ENCODE peak calls at places on chromosomes 3 and 15, in six cellular contexts. One of them, this sample, is unnamed.

GRCh38 chr15:89129816-89130134 is 41.5 kb downstream of the ABHD2 start:
- DNase-seq in A549: no peak
- DNase-seq in IMR-90: no peak
- DNase-seq in K562: no peak
- DNase-seq in HepG2: no peak
- DNase-seq in GM12878: no peak
- DNase-seq in this sample: no peak

GRCh38 chr15:91306155-91306554 is 206.1 kb downstream of the SV2B start:
- DNase-seq in A549: no peak
- DNase-seq in IMR-90: no peak
- DNase-seq in K562: no peak
- DNase-seq in HepG2: no peak
- DNase-seq in GM12878: no peak
- DNase-seq in this sample: no peak

GRCh38 chr15:21270474-21270873 is 169.8 kb downstream of the POTEB3 start:
- DNase-seq in A549: no peak
- DNase-seq in IMR-90: no peak
- DNase-seq in K562: no peak
- DNase-seq in HepG2: no peak
- DNase-seq in GM12878: no peak
- DNase-seq in this sample: no peak

GRCh38 chr3:180910823-180911222 is 1.6 kb upstream of the FXR1 start:
- DNase-seq in A549: no peak
- DNase-seq in IMR-90: no peak
- DNase-seq in K562: no peak
- DNase-seq in HepG2: peak; percentile 18
- DNase-seq in GM12878: no peak
- DNase-seq in this sample: no peak

GRCh38 chr3:187021748-187022402 is 91.5 kb downstream of the ST6GAL1 start:
- DNase-seq in A549: no peak
- DNase-seq in IMR-90: no peak
- DNase-seq in K562: no peak
- DNase-seq in HepG2: no peak
- DNase-seq in GM12878: peak; percentile 85
- DNase-seq in this sample: no peak

GRCh38 chr3:109804697-109805096 is 467.4 kb upstream of the DPPA4 start:
- DNase-seq in A549: no peak
- DNase-seq in IMR-90: no peak
- DNase-seq in K562: no peak
- DNase-seq in HepG2: no peak
- DNase-seq in GM12878: no peak
- DNase-seq in this sample: no peak

GRCh38 chr3:188863999-188864406 is 307.8 kb upstream of the TPRG1 start:
- DNase-seq in A549: no peak
- DNase-seq in IMR-90: peak; percentile 72
- DNase-seq in K562: no peak
- DNase-seq in HepG2: no peak
- DNase-seq in GM12878: no peak
- DNase-seq in this sample: no peak

GRCh38 chr15:71545923-71546322 is 264.4 kb upstream of the NR2E3 start:
- DNase-seq in A549: no peak
- DNase-seq in IMR-90: no peak
- DNase-seq in K562: no peak
- DNase-seq in HepG2: no peak
- DNase-seq in GM12878: no peak
- DNase-seq in this sample: no peak

GRCh38 chr3:97839944-97840343 is 18.1 kb downstream of the CRYBG3 start:
- DNase-seq in A549: no peak
- DNase-seq in IMR-90: no peak
- DNase-seq in K562: no peak
- DNase-seq in HepG2: no peak
- DNase-seq in GM12878: no peak
- DNase-seq in this sample: no peak

GRCh38 chr3:113499081-113499480 is 15.9 kb downstream of the SPICE1 start:
- DNase-seq in A549: no peak
- DNase-seq in IMR-90: peak; percentile 16
- DNase-seq in K562: no peak
- DNase-seq in HepG2: no peak
- DNase-seq in GM12878: no peak
- DNase-seq in this sample: no peak

GRCh38 chr3:186311431-186311830 is 50.6 kb downstream of the DGKG start:
- DNase-seq in A549: no peak
- DNase-seq in IMR-90: no peak
- DNase-seq in K562: no peak
- DNase-seq in HepG2: no peak
- DNase-seq in GM12878: no peak
- DNase-seq in this sample: no peak

GRCh38 chr15:70795311-70795665 is 31.9 kb upstream of the UACA start:
- DNase-seq in A549: peak; percentile 96
- DNase-seq in IMR-90: peak; percentile 98
- DNase-seq in K562: no peak
- DNase-seq in HepG2: peak; percentile 57
- DNase-seq in GM12878: no peak
- DNase-seq in this sample: no peak

GRCh38 chr3:194322701-194323174 is 28.4 kb downstream of the CPN2 start:
- DNase-seq in A549: peak; percentile 84
- DNase-seq in IMR-90: peak; percentile 55
- DNase-seq in K562: peak; percentile 29
- DNase-seq in HepG2: peak; percentile 50
- DNase-seq in GM12878: no peak
- DNase-seq in this sample: no peak

GRCh38 chr3:98454929-98455328 is 8.1 kb upstream of the OR5K1 start:
- DNase-seq in A549: no peak
- DNase-seq in IMR-90: no peak
- DNase-seq in K562: no peak
- DNase-seq in HepG2: no peak
- DNase-seq in GM12878: no peak
- DNase-seq in this sample: no peak

GRCh38 chr3:130870423-130870822 is 23.5 kb upstream of the ATP2C1 start:
- DNase-seq in A549: no peak
- DNase-seq in IMR-90: no peak
- DNase-seq in K562: no peak
- DNase-seq in HepG2: no peak
- DNase-seq in GM12878: no peak
- DNase-seq in this sample: no peak

GRCh38 chr3:14827776-14828175 is 9.0 kb downstream of the FGD5 start:
- DNase-seq in A549: no peak
- DNase-seq in IMR-90: no peak
- DNase-seq in K562: no peak
- DNase-seq in HepG2: no peak
- DNase-seq in GM12878: no peak
- DNase-seq in this sample: no peak

GRCh38 chr3:58299839-58300516 is 6.1 kb upstream of the RPP14 start:
- DNase-seq in A549: no peak
- DNase-seq in IMR-90: peak; percentile 73
- DNase-seq in K562: no peak
- DNase-seq in HepG2: peak; percentile 25
- DNase-seq in GM12878: no peak
- DNase-seq in this sample: no peak

GRCh38 chr3:3356836-3357235 is 177.3 kb upstream of the CRBN start:
- DNase-seq in A549: no peak
- DNase-seq in IMR-90: no peak
- DNase-seq in K562: no peak
- DNase-seq in HepG2: no peak
- DNase-seq in GM12878: no peak
- DNase-seq in this sample: no peak

GRCh38 chr3:189360291-189360690 is 188.5 kb downstream of the TPRG1 start:
- DNase-seq in A549: no peak
- DNase-seq in IMR-90: no peak
- DNase-seq in K562: no peak
- DNase-seq in HepG2: no peak
- DNase-seq in GM12878: no peak
- DNase-seq in this sample: no peak

GRCh38 chr15:92502930-92503329 is 109.2 kb downstream of the ST8SIA2 start:
- DNase-seq in A549: no peak
- DNase-seq in IMR-90: no peak
- DNase-seq in K562: no peak
- DNase-seq in HepG2: no peak
- DNase-seq in GM12878: no peak
- DNase-seq in this sample: no peak

GRCh38 chr15:58755956-58756355 is 6.4 kb upstream of the ADAM10 start:
- DNase-seq in A549: no peak
- DNase-seq in IMR-90: no peak
- DNase-seq in K562: no peak
- DNase-seq in HepG2: no peak
- DNase-seq in GM12878: no peak
- DNase-seq in this sample: no peak

GRCh38 chr3:194686816-194687637 is 1.3 kb downstream of the FAM43A start:
- DNase-seq in A549: no peak
- DNase-seq in IMR-90: peak; percentile 58
- DNase-seq in K562: no peak
- DNase-seq in HepG2: no peak
- DNase-seq in GM12878: no peak
- DNase-seq in this sample: no peak

GRCh38 chr3:177196473-177197040 is 725 bp downstream of the TBL1XR1 start:
- DNase-seq in A549: peak; percentile 31
- DNase-seq in IMR-90: peak; percentile 44
- DNase-seq in K562: peak; percentile 68
- DNase-seq in HepG2: no peak
- DNase-seq in GM12878: no peak
- DNase-seq in this sample: peak; percentile 35

GRCh38 chr15:32730677-32731654 is 13.2 kb downstream of the GREM1 start:
- DNase-seq in A549: no peak
- DNase-seq in IMR-90: no peak
- DNase-seq in K562: peak; percentile 70
- DNase-seq in HepG2: peak; percentile 47
- DNase-seq in GM12878: no peak
- DNase-seq in this sample: peak; percentile 46

GRCh38 chr15:74040115-74040850 is 42.1 kb downstream of the GOLGA6A start:
- DNase-seq in A549: no peak
- DNase-seq in IMR-90: peak; percentile 98
- DNase-seq in K562: peak; percentile 5
- DNase-seq in HepG2: no peak
- DNase-seq in GM12878: no peak
- DNase-seq in this sample: no peak

GRCh38 chr3:43022111-43022510 is 43.0 kb downstream of the GASK1A start:
- DNase-seq in A549: no peak
- DNase-seq in IMR-90: no peak
- DNase-seq in K562: no peak
- DNase-seq in HepG2: no peak
- DNase-seq in GM12878: no peak
- DNase-seq in this sample: no peak

GRCh38 chr15:28017423-28017924 is 81.6 kb downstream of the OCA2 start:
- DNase-seq in A549: no peak
- DNase-seq in IMR-90: no peak
- DNase-seq in K562: no peak
- DNase-seq in HepG2: peak; percentile 73
- DNase-seq in GM12878: no peak
- DNase-seq in this sample: no peak

DNA sequence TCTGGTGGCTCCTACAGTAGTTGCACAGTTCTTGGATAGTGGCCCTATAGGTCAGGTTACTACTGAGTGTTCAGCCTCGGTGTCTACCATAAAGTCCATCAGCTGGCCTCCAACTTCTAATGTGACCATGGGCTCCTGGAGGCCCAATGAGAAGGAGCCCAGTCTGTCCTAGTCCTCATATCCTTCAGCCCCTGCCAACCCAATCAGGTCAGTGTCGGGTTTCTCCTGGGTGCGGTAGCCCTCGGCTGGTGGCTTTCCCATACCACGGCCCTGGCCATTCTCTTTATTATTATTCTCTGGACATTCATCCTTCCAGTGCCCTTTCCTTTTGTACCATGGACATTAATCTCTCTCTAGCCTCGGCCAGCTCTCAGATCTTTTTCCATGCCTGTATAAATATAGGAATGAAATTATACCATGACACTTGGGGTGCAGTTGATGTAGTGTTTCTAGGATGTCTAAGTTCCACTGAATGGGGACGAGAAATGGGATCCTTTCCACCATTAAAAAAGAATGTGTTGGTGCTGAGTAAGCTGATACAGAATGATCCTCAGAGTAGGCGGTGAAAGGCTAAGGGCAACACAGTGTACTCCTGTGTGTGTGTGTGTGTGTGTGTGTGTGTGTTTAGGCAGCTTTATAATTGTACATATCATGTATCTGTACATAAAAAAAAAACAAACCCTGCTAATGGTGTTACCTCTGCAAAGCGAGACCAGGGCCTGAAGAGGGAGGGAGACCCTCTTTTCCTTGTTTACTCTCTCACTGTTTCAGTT is 19.3 kb upstream of the NOX5 start:
- DNase-seq in A549: no peak
- DNase-seq in IMR-90: no peak
- DNase-seq in K562: no peak
- DNase-seq in HepG2: no peak
- DNase-seq in GM12878: no peak
- DNase-seq in this sample: no peak
- TF ChIP-seq BHLHE40 in A549: no peak
- TF ChIP-seq BHLHE40 in IMR-90: no peak
- TF ChIP-seq BHLHE40 in K562: no peak
- TF ChIP-seq BHLHE40 in HepG2: no peak
- TF ChIP-seq BHLHE40 in GM12878: no peak
- TF ChIP-seq BHLHE40 in this sample: no peak

DNA sequence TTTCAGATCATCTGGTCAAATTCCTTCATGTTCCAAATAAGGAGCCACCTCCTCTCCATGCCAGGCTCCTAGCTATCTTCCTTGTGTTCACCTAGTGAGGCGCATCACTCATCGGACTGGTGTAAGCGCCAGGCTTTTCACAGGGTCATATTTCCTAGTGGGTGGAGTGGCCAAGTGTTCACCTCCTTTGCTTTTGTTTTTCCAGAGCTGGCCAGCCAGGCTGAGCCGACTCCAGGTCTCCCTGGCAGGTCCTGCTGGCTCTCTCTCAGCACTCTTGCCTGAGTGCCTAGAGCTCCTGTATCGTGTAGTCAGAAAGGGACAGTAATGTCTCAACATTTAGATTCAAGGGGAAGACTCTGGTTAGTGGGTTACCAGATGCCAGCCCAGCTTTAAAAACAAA is 31.0 kb downstream of the HEG1 start:
- DNase-seq in A549: no peak
- DNase-seq in IMR-90: no peak
- DNase-seq in K562: no peak
- DNase-seq in HepG2: no peak
- DNase-seq in GM12878: no peak
- DNase-seq in this sample: no peak
- TF ChIP-seq BHLHE40 in A549: no peak
- TF ChIP-seq BHLHE40 in IMR-90: no peak
- TF ChIP-seq BHLHE40 in K562: no peak
- TF ChIP-seq BHLHE40 in HepG2: no peak
- TF ChIP-seq BHLHE40 in GM12878: no peak
- TF ChIP-seq BHLHE40 in this sample: no peak

GRCh38 chr15:101326462-101327146 is 31.6 kb upstream of the SNRPA1 start:
- DNase-seq in A549: no peak
- DNase-seq in IMR-90: no peak
- DNase-seq in K562: no peak
- DNase-seq in HepG2: no peak
- DNase-seq in GM12878: no peak
- DNase-seq in this sample: no peak
- TF ChIP-seq BHLHE40 in A549: no peak
- TF ChIP-seq BHLHE40 in IMR-90: no peak
- TF ChIP-seq BHLHE40 in K562: no peak
- TF ChIP-seq BHLHE40 in HepG2: no peak
- TF ChIP-seq BHLHE40 in GM12878: no peak
- TF ChIP-seq BHLHE40 in this sample: no peak

DNA sequence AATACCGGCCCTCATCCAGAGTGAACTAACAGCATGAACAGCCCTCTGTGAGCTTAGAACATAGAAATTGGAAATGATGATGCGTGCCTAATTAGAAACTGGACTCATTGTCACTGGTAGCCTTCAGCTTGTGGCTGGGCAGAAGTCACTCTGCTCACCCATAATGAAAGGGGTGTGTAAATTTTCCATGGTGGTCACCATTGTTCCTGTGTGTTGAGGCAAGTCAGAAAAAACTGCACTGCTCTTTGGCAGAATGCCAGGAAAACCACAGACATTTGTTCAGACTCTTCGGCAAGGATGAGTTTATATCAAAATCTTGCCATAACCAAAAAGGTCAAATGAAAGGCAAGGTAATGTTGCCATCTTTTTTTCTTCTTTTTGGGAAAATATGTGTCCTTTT is 74.6 kb upstream of the CNTN4 start:
- DNase-seq in A549: no peak
- DNase-seq in IMR-90: no peak
- DNase-seq in K562: no peak
- DNase-seq in HepG2: no peak
- DNase-seq in GM12878: no peak
- DNase-seq in this sample: no peak
- TF ChIP-seq BHLHE40 in A549: no peak
- TF ChIP-seq BHLHE40 in IMR-90: no peak
- TF ChIP-seq BHLHE40 in K562: no peak
- TF ChIP-seq BHLHE40 in HepG2: no peak
- TF ChIP-seq BHLHE40 in GM12878: no peak
- TF ChIP-seq BHLHE40 in this sample: no peak